ENCODE peak calls at places on chromosome 19, in eight cellular contexts. J is GM23338, B is RWPE1, A is endodermal cell, W is colonic mucosa, G is fibroblast of lung, P is epithelial cell of esophagus, X is foreskin fibroblast. N is an unnamed sample.

GRCh38 chr19:33627526-33627925 is 5.8 kb downstream of the CHST8 start:
- DNase-seq in A (no peak), W (no peak), P (no peak), X (no peak), G (no peak), B (no peak), J (no peak), N (no peak)

GRCh38 chr19:18361646-18362045 is 21.2 kb downstream of the PGPEP1 start:
- DNase-seq in X (peak), P (peak), B (no peak), G (no peak), J (no peak), W (no peak), A (no peak), N (no peak)

GRCh38 chr19:4482721-4483120 is 10.6 kb downstream of the HDGFL2 start:
- DNase-seq in X (no peak), P (no peak), B (no peak), J (peak), W (no peak), G (no peak), A (no peak), N (no peak)

GRCh38 chr19:10408511-10409291 is 5.4 kb upstream of the CDC37 start:
- DNase-seq in X (no peak), J (no peak), G (no peak), P (no peak), B (no peak), A (no peak), W (no peak), N (no peak)

GRCh38 chr19:18419195-18419698 is at the start of gene SSBP4:
- DNase-seq in P (peak), G (peak), X (peak), J (peak), B (peak), W (peak), A (peak), N (peak)

GRCh38 chr19:34960940-34961679 is 2.9 kb downstream of the ZNF792 start:
- DNase-seq in A (no peak), P (no peak), G (no peak), X (no peak), J (no peak), W (no peak), B (no peak), N (no peak)

GRCh38 chr19:10193666-10194499 is 870 bp downstream of the DNMT1 start:
- DNase-seq in G (peak), A (no peak), P (peak), J (peak), W (peak), X (peak), B (peak), N (no peak)

GRCh38 chr19:39411006-39411831 is 1.2 kb upstream of the PLEKHG2 start:
- DNase-seq in X (peak), J (no peak), A (peak), G (peak), W (peak), P (peak), B (no peak), N (no peak)

GRCh38 chr19:4302238-4302630 is at the start of gene TMIGD2:
- DNase-seq in G (no peak), B (no peak), A (no peak), W (no peak), J (no peak), X (no peak), P (no peak), N (no peak)

GRCh38 chr19:3516675-3517207 is 10.6 kb downstream of the FZR1 start:
- DNase-seq in P (peak), W (peak), J (no peak), B (no peak), A (no peak), G (no peak), X (no peak), N (no peak)

GRCh38 chr19:18477974-18478373 is 40.0 kb upstream of the ISYNA1 start:
- DNase-seq in A (no peak), P (no peak), G (no peak), J (no peak), W (no peak), B (no peak), X (no peak), N (no peak)

GRCh38 chr19:50556236-50557008 is 11.8 kb downstream of the LRRC4B start:
- DNase-seq in W (peak), B (peak), G (peak), X (peak), J (peak), A (peak), P (peak), N (peak)

GRCh38 chr19:16001481-16002312 is 52.9 kb downstream of the OR10H4 start:
- DNase-seq in A (no peak), W (no peak), P (peak), X (peak), B (peak), J (no peak), G (peak), N (no peak)

GRCh38 chr19:5891572-5891937 is 12.0 kb downstream of the NDUFA11 start:
- DNase-seq in X (peak), J (no peak), P (no peak), B (no peak), W (no peak), A (no peak), G (no peak), N (no peak)

GRCh38 chr19:38862321-38863059 is 12.7 kb upstream of the HNRNPL start:
- DNase-seq in X (peak), J (no peak), B (no peak), W (peak), G (peak), P (no peak), A (no peak), N (no peak)

GRCh38 chr19:54136086-54136863 is 1.3 kb upstream of the CNOT3 start:
- DNase-seq in A (peak), X (peak), P (peak), W (peak), G (peak), J (peak), B (no peak), N (no peak)

GRCh38 chr19:5113101-5113557 is 144.2 kb downstream of the KDM4B start:
- DNase-seq in X (peak), J (no peak), A (no peak), P (no peak), B (no peak), W (no peak), G (peak), N (no peak)

GRCh38 chr19:35986664-35987570 is 8.1 kb upstream of the SDHAF1 start:
- DNase-seq in P (no peak), X (peak), G (no peak), W (peak), J (peak), A (peak), B (no peak), N (peak)

GRCh38 chr19:19385900-19386339 is 19.6 kb upstream of the GATAD2A start:
- DNase-seq in W (no peak), X (no peak), A (no peak), G (no peak), B (no peak), J (peak), P (no peak), N (peak)

GRCh38 chr19:54532528-54532927 is 29.9 kb downstream of the LAIR2 start:
- DNase-seq in X (no peak), B (no peak), G (no peak), J (no peak), A (no peak), W (no peak), P (no peak), N (no peak)

GRCh38 chr19:19453129-19453461 is 47.6 kb downstream of the GATAD2A start:
- DNase-seq in P (no peak), X (no peak), J (no peak), B (no peak), G (no peak), A (no peak), W (no peak), N (no peak)

GRCh38 chr19:33191501-33191900 is 2.6 kb upstream of the LRP3 start:
- DNase-seq in W (no peak), J (no peak), P (no peak), X (no peak), G (no peak), A (peak), B (no peak), N (no peak)

GRCh38 chr19:44258835-44259413 is 762 bp upstream of the ZNF233 start:
- DNase-seq in X (no peak), P (no peak), W (no peak), B (no peak), G (no peak), A (no peak), J (no peak), N (no peak)

GRCh38 chr19:18939922-18940775 is 868 bp downstream of the HOMER3 start:
- DNase-seq in W (peak), X (peak), P (peak), J (peak), B (peak), A (peak), G (peak), N (peak)

GRCh38 chr19:55261671-55262126 is 2.9 kb upstream of the PPP6R1 start:
- DNase-seq in B (no peak), W (no peak), P (no peak), G (no peak), X (no peak), J (peak), A (peak), N (no peak)

GRCh38 chr19:21463449-21464105 is 41.8 kb upstream of the ZNF429 start:
- DNase-seq in X (no peak), B (peak), J (peak), G (peak), W (peak), P (no peak), A (peak), N (peak)

GRCh38 chr19:30222428-30222873 is 149.7 kb upstream of the ZNF536 start:
- DNase-seq in W (no peak), G (no peak), X (no peak), B (no peak), J (peak), P (no peak), A (peak), N (peak)

GRCh38 chr19:10009269-10009665 is 1.0 kb downstream of the COL5A3 start:
- DNase-seq in J (peak), A (peak), B (peak), G (peak), P (no peak), W (peak), X (peak), N (peak)

GRCh38 chr19:15107056-15108010 is at the start of gene SYDE1:
- DNase-seq in W (no peak), A (peak), P (no peak), J (peak), G (peak), X (peak), B (peak), N (peak)

GRCh38 chr19:20422216-20422615 is 143.4 kb downstream of the ZNF737 start:
- DNase-seq in J (no peak), G (no peak), B (no peak), W (no peak), P (no peak), A (no peak), X (no peak), N (no peak)

GRCh38 chr19:45637890-45638667 is 1.1 kb downstream of the EML2 start:
- DNase-seq in G (peak), B (peak), X (peak), W (peak), A (peak), J (peak), P (peak), N (no peak)

GRCh38 chr19:45636902-45637301 is 2.3 kb downstream of the EML2 start:
- DNase-seq in P (no peak), X (no peak), A (no peak), B (no peak), W (no peak), J (no peak), G (no peak), N (no peak)

GRCh38 chr19:45641274-45642105 is 2.3 kb upstream of the EML2 start:
- DNase-seq in A (peak), W (peak), J (peak), X (peak), P (peak), B (peak), G (peak), N (peak)

GRCh38 chr19:45640849-45641273 is 1.7 kb upstream of the EML2 start:
- DNase-seq in P (peak), W (peak), J (peak), B (peak), A (peak), G (no peak), X (no peak), N (peak)

DNA sequence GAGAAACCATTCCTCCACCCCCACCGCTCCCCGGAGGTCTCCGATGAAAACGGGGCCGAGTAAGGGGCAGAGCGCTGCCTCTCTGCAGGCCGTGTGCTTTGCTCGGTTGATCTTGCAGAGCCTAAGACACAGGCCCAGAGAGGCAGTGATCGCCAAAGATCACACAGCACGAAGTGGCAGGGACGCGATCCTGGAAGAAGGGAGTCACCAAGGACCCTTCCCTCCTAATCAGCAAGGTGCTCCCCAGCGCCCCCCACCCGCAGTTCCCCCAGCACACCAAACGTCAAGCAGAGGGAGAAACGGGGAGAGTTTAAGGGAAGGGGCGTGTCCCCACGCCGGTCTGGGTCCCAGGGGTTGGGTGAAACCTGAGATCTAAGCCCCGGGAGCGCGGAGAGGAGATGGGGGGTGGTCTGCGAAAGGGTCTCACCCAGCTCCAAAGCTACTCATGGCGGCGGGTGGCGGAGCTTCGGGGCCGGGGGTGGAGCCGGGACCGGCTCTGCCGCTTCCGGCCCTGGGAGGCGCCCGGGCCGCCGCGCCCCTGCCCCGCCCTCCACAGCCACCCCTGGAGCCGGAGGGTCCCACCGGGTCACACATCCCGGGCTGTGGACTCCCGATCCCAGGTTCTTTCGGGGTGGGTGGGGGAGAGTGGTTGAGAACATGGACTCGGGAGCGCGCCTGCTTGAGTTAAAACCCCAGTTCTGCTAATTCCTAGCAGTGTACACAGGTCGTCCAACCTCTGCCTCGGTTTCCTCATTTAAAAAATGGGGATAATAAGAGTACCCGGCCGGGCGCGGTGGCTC is at the start of gene EML2:
- DNase-seq in A (peak), X (peak), P (peak), J (peak), B (peak), G (no peak), W (peak), N (peak)
- TF ChIP-seq CTCF in A (peak), X (peak), P (peak), J (peak), B (peak), G (peak), W (no peak), N (peak)

GRCh38 chr19:1440418-1440801 is 2.2 kb downstream of the RPS15 start:
- DNase-seq in J (no peak), P (no peak), X (no peak), G (no peak), B (no peak), W (no peak), A (no peak), N (no peak)

GRCh38 chr19:1438933-1439358 is 750 bp downstream of the RPS15 start:
- DNase-seq in B (no peak), W (no peak), G (no peak), J (no peak), P (no peak), X (peak), A (no peak), N (no peak)

GRCh38 chr19:1437609-1438008 is 587 bp upstream of the RPS15 start:
- DNase-seq in G (no peak), P (no peak), A (no peak), B (no peak), X (no peak), J (no peak), W (no peak), N (no peak)

GRCh38 chr19:1441022-1441426 is 2.8 kb downstream of the RPS15 start:
- DNase-seq in J (no peak), A (no peak), X (no peak), P (no peak), B (no peak), G (no peak), W (no peak), N (no peak)

GRCh38 chr19:1438035-1438932 is at the start of gene RPS15:
- DNase-seq in A (peak), P (peak), J (peak), X (peak), B (peak), W (peak), G (peak), N (peak)
- TF ChIP-seq CTCF in A (peak), P (peak), J (peak), X (peak), B (peak), W (peak), G (peak), N (peak)

GRCh38 chr19:31715249-31715944 is 366.2 kb upstream of the TSHZ3 start:
- DNase-seq in W (no peak), X (peak), G (peak), B (no peak), A (peak), P (no peak), J (peak), N (no peak)
- TF ChIP-seq CTCF in W (no peak), X (no peak), G (peak), B (no peak), A (no peak), P (no peak), J (no peak), N (no peak)

DNA sequence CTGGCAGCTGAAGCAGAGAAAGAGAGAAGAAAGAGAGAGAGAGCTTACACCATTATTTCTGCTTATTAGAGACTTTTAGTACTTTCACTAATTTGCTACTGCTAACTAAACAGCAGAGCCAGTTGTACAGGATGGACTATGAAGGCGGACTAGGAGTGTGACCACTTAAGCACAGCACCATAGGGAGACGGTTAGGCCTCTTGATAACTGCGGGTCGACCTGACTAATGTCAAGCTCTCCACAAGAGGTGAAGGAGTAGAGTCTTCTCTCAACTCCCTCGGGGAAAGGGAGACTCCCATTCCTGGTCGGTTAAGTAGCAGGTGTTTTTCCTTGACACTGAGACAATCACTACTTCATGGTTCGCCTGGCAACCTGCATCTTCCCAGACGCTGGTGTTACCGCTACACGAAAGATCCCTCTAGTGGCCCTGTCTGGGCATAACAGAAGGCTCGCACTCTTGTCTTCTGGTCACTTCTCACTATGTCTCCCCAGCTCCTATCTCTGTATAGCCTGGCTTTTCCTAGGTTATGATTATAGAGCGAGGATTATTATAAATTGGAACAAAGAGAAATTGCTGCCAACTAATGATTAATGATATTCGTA is 5.3 kb upstream of the PSG7 start:
- DNase-seq in P (peak), G (peak), A (no peak), X (peak), B (no peak), W (no peak), J (peak), N (no peak)
- TF ChIP-seq CTCF in P (peak), G (peak), A (peak), X (peak), B (no peak), W (no peak), J (peak), N (no peak)

DNA sequence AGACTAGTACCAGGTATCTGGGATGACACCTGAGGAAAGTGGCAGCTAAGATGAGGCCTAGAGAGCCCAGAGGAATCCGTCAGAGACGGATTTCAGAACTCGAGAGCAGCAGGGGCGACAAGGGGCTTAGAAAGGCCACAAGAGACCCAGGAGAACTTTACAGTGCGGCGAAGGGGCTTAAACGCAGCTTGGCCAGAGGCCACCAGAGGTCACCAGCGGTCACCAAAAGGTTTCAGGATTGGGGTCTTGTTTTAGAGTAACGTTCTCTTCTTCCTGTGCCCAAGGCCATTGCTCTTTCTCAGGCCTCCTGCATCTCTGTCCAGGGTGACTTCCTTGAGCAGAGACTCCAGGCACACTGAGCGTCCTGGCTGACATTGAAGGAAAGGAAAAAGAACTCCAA is 2.2 kb downstream of the ZSCAN22 start:
- DNase-seq in X (peak), P (no peak), B (no peak), A (peak), G (no peak), J (peak), W (no peak), N (peak)
- TF ChIP-seq CTCF in X (no peak), P (no peak), B (no peak), A (peak), G (no peak), J (peak), W (no peak), N (peak)

GRCh38 chr19:8307400-8307964 is 676 bp downstream of the CD320 start:
- DNase-seq in A (peak), J (peak), W (peak), X (peak), P (no peak), G (no peak), B (no peak), N (no peak)
- TF ChIP-seq CTCF in A (peak), J (no peak), W (no peak), X (no peak), P (no peak), G (no peak), B (no peak), N (no peak)

N was measured in nephron progenitor cell.